ENCODE peak calls at places on chromosome 17, in four cellular contexts. One of them, this sample, is unnamed.

GRCh38 chr17:948284-948852 is 31.2 kb downstream of the NXN start:
- DNase-seq in HepG2: no peak
- DNase-seq in K562: no peak
- DNase-seq in HCT116: no peak
- DNase-seq in this sample: no peak

GRCh38 chr17:27896656-27897055 is 3.5 kb upstream of the LYRM9 start:
- DNase-seq in HepG2: no peak
- DNase-seq in K562: no peak
- DNase-seq in HCT116: no peak
- DNase-seq in this sample: no peak

GRCh38 chr17:14559220-14559619 is 258.3 kb downstream of the HS3ST3B1 start:
- DNase-seq in HCT116: no peak
- DNase-seq in K562: no peak
- DNase-seq in HepG2: no peak
- DNase-seq in this sample: no peak

GRCh38 chr17:76716834-76717205 is 6.1 kb upstream of the MXRA7 start:
- DNase-seq in K562: no peak
- DNase-seq in HCT116: no peak
- DNase-seq in HepG2: no peak
- DNase-seq in this sample: no peak

GRCh38 chr17:60630352-60630751 is 30.4 kb downstream of the PPM1D start:
- DNase-seq in K562: no peak
- DNase-seq in HCT116: no peak
- DNase-seq in HepG2: no peak
- DNase-seq in this sample: no peak

GRCh38 chr17:596763-597644 is 117.6 kb downstream of the VPS53 start:
- DNase-seq in HCT116: peak
- DNase-seq in HepG2: no peak
- DNase-seq in K562: no peak
- DNase-seq in this sample: no peak

GRCh38 chr17:76635039-76635438 is 8.5 kb downstream of the ST6GALNAC1 start:
- DNase-seq in HepG2: no peak
- DNase-seq in K562: no peak
- DNase-seq in HCT116: no peak
- DNase-seq in this sample: no peak

GRCh38 chr17:18016426-18016825 is 22.5 kb downstream of the ATPAF2 start:
- DNase-seq in HepG2: no peak
- DNase-seq in HCT116: no peak
- DNase-seq in K562: no peak
- DNase-seq in this sample: no peak

GRCh38 chr17:1126327-1126726 is 53.5 kb downstream of the ABR start:
- DNase-seq in HepG2: no peak
- DNase-seq in HCT116: no peak
- DNase-seq in K562: no peak
- DNase-seq in this sample: no peak

GRCh38 chr17:48625502-48626201 is 506 bp downstream of the HOXB9 start:
- DNase-seq in K562: peak
- DNase-seq in HepG2: no peak
- DNase-seq in HCT116: no peak
- DNase-seq in this sample: no peak

GRCh38 chr17:68753985-68754769 is 153.0 kb upstream of the FAM20A start:
- DNase-seq in HCT116: no peak
- DNase-seq in K562: no peak
- DNase-seq in HepG2: peak
- DNase-seq in this sample: no peak

GRCh38 chr17:14310101-14310500 is 9.2 kb downstream of the HS3ST3B1 start:
- DNase-seq in K562: no peak
- DNase-seq in HepG2: no peak
- DNase-seq in HCT116: no peak
- DNase-seq in this sample: no peak

GRCh38 chr17:14307560-14308024 is 6.7 kb downstream of the HS3ST3B1 start:
- DNase-seq in HCT116: no peak
- DNase-seq in HepG2: peak
- DNase-seq in K562: no peak
- DNase-seq in this sample: no peak

GRCh38 chr17:58270476-58271290 is 10.1 kb downstream of the MPO start:
- DNase-seq in K562: peak
- DNase-seq in HCT116: peak
- DNase-seq in HepG2: no peak
- DNase-seq in this sample: no peak

GRCh38 chr17:75723201-75723930 is 2.1 kb downstream of the ITGB4 start:
- DNase-seq in K562: no peak
- DNase-seq in HepG2: no peak
- DNase-seq in HCT116: no peak
- DNase-seq in this sample: no peak

GRCh38 chr17:27433521-27433920 is 22.7 kb upstream of the KSR1 start:
- DNase-seq in HepG2: no peak
- DNase-seq in HCT116: no peak
- DNase-seq in K562: no peak
- DNase-seq in this sample: no peak

GRCh38 chr17:7620835-7621234 is 6.1 kb upstream of the FXR2 start:
- DNase-seq in HCT116: no peak
- DNase-seq in HepG2: no peak
- DNase-seq in K562: no peak
- DNase-seq in this sample: no peak

GRCh38 chr17:76080207-76080933 is 1.4 kb downstream of the ZACN start:
- DNase-seq in HepG2: no peak
- DNase-seq in HCT116: no peak
- DNase-seq in K562: peak
- DNase-seq in this sample: no peak

GRCh38 chr17:1957037-1957436 is 68.1 kb downstream of the RTN4RL1 start:
- DNase-seq in K562: no peak
- DNase-seq in HepG2: no peak
- DNase-seq in HCT116: no peak
- DNase-seq in this sample: no peak

GRCh38 chr17:83190601-83191387 is 111.4 kb downstream of the METRNL start:
- DNase-seq in K562: no peak
- DNase-seq in HCT116: no peak
- DNase-seq in HepG2: no peak
- DNase-seq in this sample: no peak

GRCh38 chr17:72657467-72658317 is 434.8 kb downstream of the SLC39A11 start:
- DNase-seq in HepG2: peak
- DNase-seq in HCT116: no peak
- DNase-seq in K562: no peak
- DNase-seq in this sample: no peak

GRCh38 chr17:1040216-1040600 is 43.3 kb downstream of the TIMM22 start:
- DNase-seq in HCT116: no peak
- DNase-seq in K562: no peak
- DNase-seq in HepG2: peak
- DNase-seq in this sample: no peak

GRCh38 chr17:82970067-82970466 is 109.3 kb upstream of the METRNL start:
- DNase-seq in K562: no peak
- DNase-seq in HCT116: no peak
- DNase-seq in HepG2: no peak
- DNase-seq in this sample: no peak

GRCh38 chr17:42120161-42121065 is 754 bp downstream of the KAT2A start:
- DNase-seq in HCT116: no peak
- DNase-seq in K562: peak
- DNase-seq in HepG2: peak
- DNase-seq in this sample: no peak

GRCh38 chr17:73391331-73392265 is 79.8 kb upstream of the CDC42EP4 start:
- DNase-seq in K562: no peak
- DNase-seq in HepG2: no peak
- DNase-seq in HCT116: no peak
- DNase-seq in this sample: no peak

GRCh38 chr17:82791532-82791931 is 39.7 kb downstream of the TBCD start:
- DNase-seq in HepG2: no peak
- DNase-seq in HCT116: no peak
- DNase-seq in K562: no peak
- DNase-seq in this sample: no peak

GRCh38 chr17:37744961-37745800 is at the start of gene HNF1B:
- DNase-seq in HepG2: peak
- DNase-seq in HCT116: no peak
- DNase-seq in K562: no peak
- DNase-seq in this sample: no peak

GRCh38 chr17:16348586-16348985 is 4.7 kb downstream of the CENPV start:
- DNase-seq in HCT116: no peak
- DNase-seq in HepG2: no peak
- DNase-seq in K562: no peak
- DNase-seq in this sample: no peak

GRCh38 chr17:6135996-6136395 is 65.8 kb downstream of the WSCD1 start:
- DNase-seq in K562: no peak
- DNase-seq in HCT116: no peak
- DNase-seq in HepG2: no peak
- DNase-seq in this sample: no peak

GRCh38 chr17:5832886-5833285 is 237.3 kb upstream of the WSCD1 start:
- DNase-seq in K562: no peak
- DNase-seq in HCT116: peak
- DNase-seq in HepG2: peak
- DNase-seq in this sample: peak

GRCh38 chr17:59420901-59421300 is 89.4 kb downstream of the YPEL2 start:
- DNase-seq in HepG2: peak
- DNase-seq in HCT116: no peak
- DNase-seq in K562: no peak
- DNase-seq in this sample: no peak

GRCh38 chr17:42163113-42163512 is 8.3 kb upstream of the RAB5C start:
- DNase-seq in K562: peak
- DNase-seq in HepG2: peak
- DNase-seq in HCT116: peak
- DNase-seq in this sample: no peak

GRCh38 chr17:51718945-51719344 is 439.6 kb downstream of the CA10 start:
- DNase-seq in HepG2: no peak
- DNase-seq in K562: no peak
- DNase-seq in HCT116: no peak
- DNase-seq in this sample: no peak

GRCh38 chr17:78475211-78475610 is 96.8 kb downstream of the PGS1 start:
- DNase-seq in K562: no peak
- DNase-seq in HCT116: no peak
- DNase-seq in HepG2: no peak
- DNase-seq in this sample: no peak
- TF ChIP-seq TCF7L2 in K562: no peak
- TF ChIP-seq TCF7L2 in HCT116: no peak
- TF ChIP-seq TCF7L2 in HepG2: no peak
- TF ChIP-seq TCF7L2 in this sample: no peak

DNA sequence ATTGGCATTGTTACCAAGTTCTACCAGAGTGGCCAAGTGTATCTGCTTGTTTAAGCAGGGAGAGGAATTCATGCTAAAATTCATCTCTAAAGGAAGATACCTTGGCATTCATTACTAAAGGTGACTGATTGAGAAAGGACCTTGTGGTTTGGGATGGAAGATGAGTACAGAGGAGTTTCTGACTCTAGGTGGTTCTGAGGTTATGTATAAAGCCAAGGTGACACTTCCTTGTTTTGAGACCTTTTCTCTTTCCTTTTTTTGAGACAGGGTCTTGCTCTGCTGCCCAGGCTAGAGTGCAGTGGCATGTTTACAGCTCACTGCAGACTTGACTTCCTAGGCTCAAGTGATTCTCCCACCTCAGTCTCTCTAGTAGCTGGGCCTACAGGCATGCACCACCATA is 9.1 kb downstream of the ABHD15 start:
- DNase-seq in K562: no peak
- DNase-seq in HCT116: no peak
- DNase-seq in HepG2: no peak
- DNase-seq in this sample: no peak
- TF ChIP-seq CTCF in K562: no peak
- TF ChIP-seq CTCF in HCT116: no peak
- TF ChIP-seq CTCF in HepG2: no peak
- TF ChIP-seq CTCF in this sample: no peak

GRCh38 chr17:62757518-62757951 is 50.6 kb downstream of the MARCHF10 start:
- DNase-seq in HepG2: no peak
- DNase-seq in K562: no peak
- DNase-seq in HCT116: no peak
- DNase-seq in this sample: no peak

GRCh38 chr17:62760888-62761267 is 47.2 kb downstream of the MARCHF10 start:
- DNase-seq in HepG2: no peak
- DNase-seq in K562: no peak
- DNase-seq in HCT116: no peak
- DNase-seq in this sample: no peak

GRCh38 chr17:62761884-62762283 is 46.2 kb downstream of the MARCHF10 start:
- DNase-seq in K562: no peak
- DNase-seq in HCT116: no peak
- DNase-seq in HepG2: no peak
- DNase-seq in this sample: no peak

GRCh38 chr17:62763891-62764600 is 44.1 kb downstream of the MARCHF10 start:
- DNase-seq in HepG2: no peak
- DNase-seq in HCT116: no peak
- DNase-seq in K562: no peak
- DNase-seq in this sample: no peak

GRCh38 chr17:62760059-62760887 is 47.8 kb downstream of the MARCHF10 start:
- DNase-seq in K562: no peak
- DNase-seq in HCT116: no peak
- DNase-seq in HepG2: no peak
- DNase-seq in this sample: no peak
- TF ChIP-seq TCF7L2 in K562: no peak
- TF ChIP-seq TCF7L2 in HCT116: no peak
- TF ChIP-seq TCF7L2 in HepG2: no peak
- TF ChIP-seq TCF7L2 in this sample: no peak

DNA sequence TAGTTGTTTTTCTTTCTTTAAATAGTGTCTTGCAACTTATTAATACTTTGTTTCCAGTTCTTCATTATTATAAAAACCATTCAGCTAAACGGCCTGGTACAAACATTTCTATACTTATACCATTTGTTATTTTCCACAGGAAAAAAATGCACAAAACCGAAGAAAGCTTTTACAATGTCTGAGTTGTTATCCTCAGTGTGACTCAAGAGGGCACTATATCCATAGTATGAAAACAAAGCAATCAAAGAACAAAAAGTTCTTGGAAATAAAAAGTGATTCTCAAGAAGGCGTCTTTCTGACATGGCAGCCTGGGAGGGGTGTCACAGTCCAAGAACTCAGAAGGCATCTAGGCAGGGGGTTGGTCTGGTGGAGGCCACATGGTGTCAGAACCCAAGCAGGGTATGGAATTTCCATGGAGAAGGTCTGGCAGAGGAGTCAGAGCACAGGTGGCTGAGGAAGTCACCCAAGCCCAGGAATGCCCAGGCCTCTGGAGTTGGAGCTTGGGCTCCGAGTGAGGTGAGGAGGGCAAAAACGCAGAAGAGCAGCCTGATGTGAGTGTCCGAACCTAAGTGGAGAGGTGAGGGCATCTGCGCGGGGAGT is 70.9 kb upstream of the ATP2A3 start:
- DNase-seq in HCT116: no peak
- DNase-seq in K562: no peak
- DNase-seq in HepG2: no peak
- DNase-seq in this sample: no peak
- TF ChIP-seq CTCF in HCT116: peak
- TF ChIP-seq CTCF in K562: no peak
- TF ChIP-seq CTCF in HepG2: peak
- TF ChIP-seq CTCF in this sample: peak

This sample was measured in Panc1.